ENCODE peak calls at places on chromosome 14, in eight cellular contexts. E is neural progenitor cell, S is C1 segment of cervical spinal cord, B is T-helper 9 cell, N is hypothalamus, U is LoVo, J is cardiac fibroblast, I is HL-60. T is an unnamed sample.

GRCh38 chr14:65346895-65347294 is 65.6 kb upstream of the FUT8 start:
- DNase-seq in E (no peak), S (peak; percentile 4), B (no peak), N (no peak), U (no peak), J (peak; percentile 16), I (no peak), T (no peak)

GRCh38 chr14:76354310-76354709 is 21.6 kb upstream of the ESRRB start:
- DNase-seq in E (no peak), S (no peak), B (no peak), N (no peak), U (no peak), J (no peak), I (no peak), T (no peak)

GRCh38 chr14:100263141-100263540 is 24.2 kb downstream of the YY1 start:
- DNase-seq in E (no peak), S (no peak), B (no peak), N (no peak), U (no peak), J (no peak), I (no peak), T (no peak)

GRCh38 chr14:72743626-72744025 is 150.3 kb downstream of the DPF3 start:
- DNase-seq in E (no peak), S (no peak), B (no peak), N (no peak), U (no peak), J (peak; percentile 27), I (no peak), T (no peak)

GRCh38 chr14:103231376-103232019 is 102.5 kb upstream of the EIF5 start:
- DNase-seq in E (no peak), S (no peak), B (no peak), N (no peak), U (no peak), J (no peak), I (no peak), T (no peak)

GRCh38 chr14:93073366-93073722 is 42.4 kb downstream of the ITPK1 start:
- DNase-seq in E (no peak), S (peak; percentile 17), B (no peak), N (no peak), U (no peak), J (no peak), I (peak; percentile 54), T (no peak)

GRCh38 chr14:59964251-59965007 is 44.5 kb downstream of the LRRC9 start:
- DNase-seq in E (no peak), S (no peak), B (no peak), N (no peak), U (no peak), J (no peak), I (no peak), T (no peak)

GRCh38 chr14:34851395-34851794 is 23.8 kb downstream of the BAZ1A start:
- DNase-seq in E (no peak), S (no peak), B (no peak), N (no peak), U (no peak), J (peak; percentile 77), I (no peak), T (no peak)

GRCh38 chr14:71932229-71932951 is at the start of gene RGS6:
- DNase-seq in E (peak; percentile 91), S (no peak), B (no peak), N (peak; percentile 6), U (peak; percentile 65), J (peak; percentile 8), I (no peak), T (no peak)

GRCh38 chr14:85250369-85250768 is 279.6 kb upstream of the FLRT2 start:
- DNase-seq in E (peak; percentile 83), S (no peak), B (no peak), N (no peak), U (no peak), J (no peak), I (no peak), T (no peak)

GRCh38 chr14:53470351-53471043 is 317.4 kb upstream of the DDHD1 start:
- DNase-seq in E (no peak), S (no peak), B (no peak), N (no peak), U (no peak), J (peak; percentile 34), I (no peak), T (no peak)

GRCh38 chr14:93543766-93544165 is 113.0 kb downstream of the UNC79 start:
- DNase-seq in E (peak; percentile 24), S (no peak), B (no peak), N (no peak), U (peak; percentile 11), J (peak; percentile 51), I (no peak), T (peak; percentile 24)

GRCh38 chr14:62691613-62692489 is 353.4 kb downstream of the KCNH5 start:
- DNase-seq in E (no peak), S (no peak), B (no peak), N (no peak), U (peak; percentile 90), J (peak; percentile 92), I (no peak), T (peak; percentile 97)

GRCh38 chr14:75294649-75295033 is 16.0 kb downstream of the FOS start:
- DNase-seq in E (peak; percentile 50), S (no peak), B (no peak), N (no peak), U (no peak), J (peak; percentile 37), I (no peak), T (no peak)

GRCh38 chr14:96287856-96288255 is 31.8 kb downstream of the BDKRB1 start:
- DNase-seq in E (no peak), S (no peak), B (no peak), N (no peak), U (no peak), J (no peak), I (no peak), T (no peak)

T was measured in HTR-8/SVneo.